ENCODE peak calls at places on chromosomes 13 and 19, in six cellular contexts. One of them, this sample, is unnamed. For H3K27me3, the result is how much of the 10 kb centered on the place peaks cover.

GRCh38 chr13:21075303-21076264 is 14.2 kb upstream of the LATS2 start:
- DNase-seq in brain microvascular endothelial cell: no peak
- DNase-seq in neural progenitor cell: peak
- DNase-seq in transverse colon: no peak
- DNase-seq in gastrocnemius medialis: no peak
- DNase-seq in suprapubic skin: peak
- DNase-seq in this sample: peak

GRCh38 chr13:98771838-98772611 is 19.6 kb upstream of the SLC15A1 start:
- DNase-seq in gastrocnemius medialis: no peak
- DNase-seq in transverse colon: no peak
- DNase-seq in brain microvascular endothelial cell: no peak
- DNase-seq in suprapubic skin: no peak
- DNase-seq in neural progenitor cell: no peak
- DNase-seq in this sample: no peak

GRCh38 chr13:109767023-109767422 is 19.4 kb downstream of the IRS2 start:
- DNase-seq in transverse colon: no peak
- DNase-seq in neural progenitor cell: no peak
- DNase-seq in brain microvascular endothelial cell: no peak
- DNase-seq in gastrocnemius medialis: no peak
- DNase-seq in suprapubic skin: no peak
- DNase-seq in this sample: no peak

GRCh38 chr13:73171926-73172325 is 113.1 kb downstream of the KLF5 start:
- DNase-seq in suprapubic skin: no peak
- DNase-seq in brain microvascular endothelial cell: peak
- DNase-seq in transverse colon: no peak
- DNase-seq in neural progenitor cell: no peak
- DNase-seq in gastrocnemius medialis: no peak
- DNase-seq in this sample: no peak

GRCh38 chr19:512548-513365 is 5.5 kb downstream of the TPGS1 start:
- DNase-seq in transverse colon: no peak
- DNase-seq in neural progenitor cell: no peak
- DNase-seq in brain microvascular endothelial cell: no peak
- DNase-seq in suprapubic skin: no peak
- DNase-seq in gastrocnemius medialis: no peak
- DNase-seq in this sample: no peak

GRCh38 chr19:35176183-35176570 is 21.6 kb downstream of the FXYD5 start:
- DNase-seq in transverse colon: no peak
- DNase-seq in neural progenitor cell: no peak
- DNase-seq in gastrocnemius medialis: no peak
- DNase-seq in suprapubic skin: no peak
- DNase-seq in brain microvascular endothelial cell: no peak
- DNase-seq in this sample: no peak

GRCh38 chr13:112744306-112745021 is 54.6 kb downstream of the ATP11A start:
- DNase-seq in suprapubic skin: no peak
- DNase-seq in brain microvascular endothelial cell: no peak
- DNase-seq in gastrocnemius medialis: no peak
- DNase-seq in transverse colon: no peak
- DNase-seq in neural progenitor cell: no peak
- DNase-seq in this sample: no peak

GRCh38 chr13:47610687-47611086 is 390.4 kb downstream of the SUCLA2 start:
- DNase-seq in suprapubic skin: no peak
- DNase-seq in transverse colon: no peak
- DNase-seq in brain microvascular endothelial cell: no peak
- DNase-seq in gastrocnemius medialis: no peak
- DNase-seq in neural progenitor cell: no peak
- DNase-seq in this sample: no peak

GRCh38 chr13:42876810-42877550 is 95.6 kb downstream of the FAM216B start:
- DNase-seq in transverse colon: no peak
- DNase-seq in brain microvascular endothelial cell: peak
- DNase-seq in suprapubic skin: no peak
- DNase-seq in neural progenitor cell: no peak
- DNase-seq in gastrocnemius medialis: no peak
- DNase-seq in this sample: peak

GRCh38 chr13:45582533-45583076 is 32.9 kb downstream of the ERICH6B start:
- DNase-seq in brain microvascular endothelial cell: no peak
- DNase-seq in suprapubic skin: no peak
- DNase-seq in gastrocnemius medialis: no peak
- DNase-seq in transverse colon: no peak
- DNase-seq in neural progenitor cell: no peak
- DNase-seq in this sample: no peak
- H3K27me3 ChIP-seq in brain microvascular endothelial cell: under half
- H3K27me3 ChIP-seq in suprapubic skin: under half
- H3K27me3 ChIP-seq in gastrocnemius medialis: under half
- H3K27me3 ChIP-seq in transverse colon: under half
- H3K27me3 ChIP-seq in neural progenitor cell: under half
- H3K27me3 ChIP-seq in this sample: under half

GRCh38 chr19:50401505-50402450 is 17.0 kb upstream of the SPIB start:
- DNase-seq in brain microvascular endothelial cell: no peak
- DNase-seq in gastrocnemius medialis: no peak
- DNase-seq in suprapubic skin: no peak
- DNase-seq in neural progenitor cell: no peak
- DNase-seq in transverse colon: no peak
- DNase-seq in this sample: no peak
- TF ChIP-seq CTCF in brain microvascular endothelial cell: peak
- TF ChIP-seq CTCF in gastrocnemius medialis: no peak
- TF ChIP-seq CTCF in suprapubic skin: no peak
- TF ChIP-seq CTCF in neural progenitor cell: no peak
- TF ChIP-seq CTCF in transverse colon: no peak
- TF ChIP-seq CTCF in this sample: peak

DNA sequence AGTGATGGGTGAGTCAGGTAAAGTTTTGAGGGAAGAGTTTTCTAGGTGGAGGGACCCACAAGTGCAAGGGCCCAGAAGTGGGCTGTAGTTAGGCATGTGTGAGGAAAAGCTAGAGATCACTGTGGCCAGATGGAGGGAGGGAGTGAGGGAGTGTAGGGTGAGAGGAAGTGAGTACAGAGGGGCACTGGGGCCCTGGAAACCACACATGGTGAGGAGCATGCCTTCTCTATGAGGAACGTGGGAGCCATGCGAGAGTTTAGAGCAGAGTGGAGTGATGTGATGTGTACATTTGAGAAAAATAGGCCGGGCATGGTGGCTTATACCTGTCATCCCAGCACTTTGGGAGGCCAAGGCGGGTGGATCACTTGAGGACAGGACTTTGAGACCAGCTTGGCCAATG is 14.7 kb upstream of the SHKBP1 start:
- DNase-seq in suprapubic skin: no peak
- DNase-seq in brain microvascular endothelial cell: no peak
- DNase-seq in neural progenitor cell: no peak
- DNase-seq in transverse colon: no peak
- DNase-seq in gastrocnemius medialis: no peak
- DNase-seq in this sample: no peak
- H3K27me3 ChIP-seq in suprapubic skin: under half
- H3K27me3 ChIP-seq in brain microvascular endothelial cell: under half
- H3K27me3 ChIP-seq in neural progenitor cell: half or more
- H3K27me3 ChIP-seq in transverse colon: under half
- H3K27me3 ChIP-seq in gastrocnemius medialis: under half
- H3K27me3 ChIP-seq in this sample: under half

DNA sequence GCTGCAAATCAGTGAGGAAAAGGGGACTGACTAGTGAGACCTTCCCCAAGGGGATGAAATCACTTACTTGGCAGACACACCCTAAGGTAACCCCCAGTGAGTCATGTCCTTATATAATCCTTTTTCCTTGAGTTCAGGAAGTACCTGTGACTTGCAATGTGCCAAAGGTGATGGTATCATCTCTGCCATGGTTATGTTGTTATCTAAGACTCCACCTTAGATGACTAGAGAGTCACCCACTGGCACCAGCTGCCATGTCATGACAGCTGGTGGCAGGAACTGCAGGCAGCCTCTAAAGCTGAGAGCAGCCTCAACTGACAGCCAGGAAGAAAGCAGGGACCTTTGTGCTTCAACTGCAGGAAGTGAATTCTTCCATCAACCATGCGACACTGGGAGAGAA is 12.5 kb downstream of the PBX4 start:
- DNase-seq in suprapubic skin: no peak
- DNase-seq in gastrocnemius medialis: no peak
- DNase-seq in transverse colon: peak
- DNase-seq in neural progenitor cell: no peak
- DNase-seq in brain microvascular endothelial cell: no peak
- DNase-seq in this sample: no peak
- TF ChIP-seq CTCF in suprapubic skin: no peak
- TF ChIP-seq CTCF in gastrocnemius medialis: no peak
- TF ChIP-seq CTCF in transverse colon: no peak
- TF ChIP-seq CTCF in neural progenitor cell: no peak
- TF ChIP-seq CTCF in brain microvascular endothelial cell: no peak
- TF ChIP-seq CTCF in this sample: no peak

GRCh38 chr13:27918041-27918917 is 1.5 kb upstream of the PDX1 start:
- DNase-seq in brain microvascular endothelial cell: no peak
- DNase-seq in neural progenitor cell: peak
- DNase-seq in transverse colon: no peak
- DNase-seq in suprapubic skin: no peak
- DNase-seq in gastrocnemius medialis: no peak
- DNase-seq in this sample: no peak
- H3K27me3 ChIP-seq in brain microvascular endothelial cell: half or more
- H3K27me3 ChIP-seq in neural progenitor cell: half or more
- H3K27me3 ChIP-seq in transverse colon: half or more
- H3K27me3 ChIP-seq in suprapubic skin: half or more
- H3K27me3 ChIP-seq in gastrocnemius medialis: half or more
- H3K27me3 ChIP-seq in this sample: under half

DNA sequence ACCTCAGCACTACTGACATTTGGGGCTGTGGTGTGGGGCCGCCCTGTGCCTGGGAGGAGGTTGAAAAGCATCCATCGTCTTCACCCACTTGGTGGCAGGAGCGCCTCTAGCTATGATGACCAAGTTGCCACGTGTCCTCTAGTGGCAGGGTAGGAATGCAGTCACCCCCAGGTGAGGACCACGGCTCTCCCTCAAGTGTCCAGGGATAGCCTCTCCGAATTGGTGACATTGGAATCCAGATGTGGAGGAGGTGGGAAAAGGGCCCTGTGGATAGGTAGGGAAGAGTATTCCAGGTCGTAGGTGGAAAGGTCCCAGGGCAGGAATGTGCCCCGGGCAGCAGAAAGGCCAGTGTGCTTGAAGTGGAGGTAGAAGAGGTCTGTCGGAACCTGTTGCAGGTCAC is 37.6 kb downstream of the ARHGEF18 start:
- DNase-seq in brain microvascular endothelial cell: no peak
- DNase-seq in neural progenitor cell: no peak
- DNase-seq in gastrocnemius medialis: no peak
- DNase-seq in transverse colon: no peak
- DNase-seq in suprapubic skin: no peak
- DNase-seq in this sample: no peak
- TF ChIP-seq CTCF in brain microvascular endothelial cell: no peak
- TF ChIP-seq CTCF in neural progenitor cell: no peak
- TF ChIP-seq CTCF in gastrocnemius medialis: no peak
- TF ChIP-seq CTCF in transverse colon: no peak
- TF ChIP-seq CTCF in suprapubic skin: no peak
- TF ChIP-seq CTCF in this sample: peak

DNA sequence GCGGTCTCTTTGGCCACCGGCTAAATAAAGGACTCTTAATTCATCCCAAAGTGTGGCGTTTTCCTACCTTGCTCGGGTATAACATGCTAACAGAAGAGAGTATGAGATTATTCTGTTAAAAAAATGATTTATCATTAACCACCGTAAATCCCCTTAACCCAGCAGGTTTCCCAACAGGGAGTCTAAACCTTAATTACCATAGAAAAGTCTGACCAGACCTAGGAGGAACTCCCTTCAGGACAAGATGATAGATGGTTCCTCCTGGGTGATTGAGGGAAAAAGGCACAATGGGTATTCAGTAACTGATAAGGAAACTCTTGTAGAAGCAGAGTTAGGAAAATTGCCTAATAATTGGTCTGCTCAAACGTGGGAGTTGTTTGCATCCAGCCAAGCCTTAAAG is 193.7 kb downstream of the ZNF737 start:
- DNase-seq in suprapubic skin: no peak
- DNase-seq in gastrocnemius medialis: no peak
- DNase-seq in neural progenitor cell: no peak
- DNase-seq in brain microvascular endothelial cell: no peak
- DNase-seq in transverse colon: no peak
- DNase-seq in this sample: no peak
- H3K27me3 ChIP-seq in suprapubic skin: under half
- H3K27me3 ChIP-seq in gastrocnemius medialis: under half
- H3K27me3 ChIP-seq in neural progenitor cell: under half
- H3K27me3 ChIP-seq in brain microvascular endothelial cell: under half
- H3K27me3 ChIP-seq in transverse colon: under half
- H3K27me3 ChIP-seq in this sample: under half

GRCh38 chr13:46058268-46058667 is 5.7 kb upstream of the ZC3H13 start:
- DNase-seq in neural progenitor cell: no peak
- DNase-seq in suprapubic skin: no peak
- DNase-seq in transverse colon: no peak
- DNase-seq in gastrocnemius medialis: no peak
- DNase-seq in brain microvascular endothelial cell: no peak
- DNase-seq in this sample: no peak

GRCh38 chr13:46062190-46062589 is 9.6 kb upstream of the ZC3H13 start:
- DNase-seq in neural progenitor cell: no peak
- DNase-seq in brain microvascular endothelial cell: peak
- DNase-seq in gastrocnemius medialis: no peak
- DNase-seq in transverse colon: no peak
- DNase-seq in suprapubic skin: no peak
- DNase-seq in this sample: no peak

GRCh38 chr13:46057251-46058015 is 4.9 kb upstream of the ZC3H13 start:
- DNase-seq in gastrocnemius medialis: no peak
- DNase-seq in transverse colon: no peak
- DNase-seq in neural progenitor cell: peak
- DNase-seq in brain microvascular endothelial cell: peak
- DNase-seq in suprapubic skin: no peak
- DNase-seq in this sample: no peak

GRCh38 chr13:46063292-46063691 is 10.7 kb upstream of the ZC3H13 start:
- DNase-seq in brain microvascular endothelial cell: no peak
- DNase-seq in transverse colon: no peak
- DNase-seq in gastrocnemius medialis: no peak
- DNase-seq in neural progenitor cell: no peak
- DNase-seq in suprapubic skin: no peak
- DNase-seq in this sample: no peak

DNA sequence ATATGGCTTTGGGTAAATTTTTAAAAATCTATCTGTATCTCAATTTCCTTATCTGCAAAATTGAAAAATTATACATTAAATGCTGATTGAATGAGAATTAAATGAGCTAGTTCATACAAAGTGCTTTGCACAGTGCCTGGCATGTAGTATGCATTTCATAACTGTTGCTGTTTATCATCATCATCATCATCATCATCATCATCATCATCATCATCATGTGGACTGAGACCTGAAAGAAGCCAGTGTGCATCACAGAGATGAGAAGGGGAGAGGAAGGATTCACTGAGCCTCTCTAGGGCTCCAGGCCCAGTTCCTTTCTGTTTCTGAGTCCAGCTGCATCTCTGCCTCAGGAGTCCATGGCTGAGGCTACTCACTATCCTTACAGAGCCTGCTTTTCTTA is 6.9 kb upstream of the ZC3H13 start:
- DNase-seq in suprapubic skin: no peak
- DNase-seq in neural progenitor cell: no peak
- DNase-seq in transverse colon: no peak
- DNase-seq in brain microvascular endothelial cell: no peak
- DNase-seq in gastrocnemius medialis: no peak
- DNase-seq in this sample: no peak
- TF ChIP-seq CTCF in suprapubic skin: no peak
- TF ChIP-seq CTCF in neural progenitor cell: no peak
- TF ChIP-seq CTCF in transverse colon: no peak
- TF ChIP-seq CTCF in brain microvascular endothelial cell: no peak
- TF ChIP-seq CTCF in gastrocnemius medialis: no peak
- TF ChIP-seq CTCF in this sample: no peak

This sample was measured in GM06990.